ENCODE peak calls at places on chromosomes 12 and 14, in seven cellular contexts. One of them, this sample, is unnamed.

GRCh38 chr12:129788506-129788905 is 115.3 kb downstream of the TMEM132D start:
- DNase-seq in right lobe of liver: no peak
- DNase-seq in esophagus squamous epithelium: no peak
- DNase-seq in left ventricle myocardium inferior: no peak
- DNase-seq in PC-3: peak; percentile 63
- DNase-seq in mammary epithelial cell: no peak
- DNase-seq in stomach: no peak
- DNase-seq in this sample: no peak

GRCh38 chr12:109727039-109727723 is 13.6 kb downstream of the FAM222A start:
- DNase-seq in mammary epithelial cell: no peak
- DNase-seq in esophagus squamous epithelium: no peak
- DNase-seq in right lobe of liver: peak; percentile 52
- DNase-seq in left ventricle myocardium inferior: peak; percentile 25
- DNase-seq in stomach: peak; percentile 50
- DNase-seq in PC-3: no peak
- DNase-seq in this sample: peak; percentile 41

GRCh38 chr12:54292083-54292930 is 8.5 kb downstream of the NFE2 start:
- DNase-seq in stomach: no peak
- DNase-seq in left ventricle myocardium inferior: no peak
- DNase-seq in right lobe of liver: no peak
- DNase-seq in PC-3: no peak
- DNase-seq in esophagus squamous epithelium: no peak
- DNase-seq in mammary epithelial cell: no peak
- DNase-seq in this sample: no peak

GRCh38 chr12:2251485-2252179 is 198.8 kb downstream of the CACNA1C start:
- DNase-seq in esophagus squamous epithelium: no peak
- DNase-seq in mammary epithelial cell: no peak
- DNase-seq in left ventricle myocardium inferior: no peak
- DNase-seq in right lobe of liver: no peak
- DNase-seq in stomach: no peak
- DNase-seq in PC-3: no peak
- DNase-seq in this sample: no peak

GRCh38 chr12:22518067-22518719 is 26.1 kb downstream of the C2CD5 start:
- DNase-seq in right lobe of liver: peak; percentile 68
- DNase-seq in esophagus squamous epithelium: no peak
- DNase-seq in PC-3: peak; percentile 17
- DNase-seq in mammary epithelial cell: peak; percentile 78
- DNase-seq in left ventricle myocardium inferior: peak; percentile 23
- DNase-seq in stomach: peak; percentile 84
- DNase-seq in this sample: no peak

GRCh38 chr14:101361044-101361443 is 200.3 kb upstream of the DIO3 start:
- DNase-seq in left ventricle myocardium inferior: no peak
- DNase-seq in esophagus squamous epithelium: no peak
- DNase-seq in PC-3: no peak
- DNase-seq in stomach: no peak
- DNase-seq in right lobe of liver: no peak
- DNase-seq in mammary epithelial cell: no peak
- DNase-seq in this sample: no peak

GRCh38 chr14:90406384-90406798 is 9.6 kb downstream of the CALM1 start:
- DNase-seq in stomach: no peak
- DNase-seq in right lobe of liver: no peak
- DNase-seq in mammary epithelial cell: no peak
- DNase-seq in left ventricle myocardium inferior: no peak
- DNase-seq in esophagus squamous epithelium: no peak
- DNase-seq in PC-3: no peak
- DNase-seq in this sample: no peak

GRCh38 chr12:13536219-13536910 is 339.8 kb downstream of the EMP1 start:
- DNase-seq in right lobe of liver: no peak
- DNase-seq in left ventricle myocardium inferior: no peak
- DNase-seq in stomach: no peak
- DNase-seq in PC-3: no peak
- DNase-seq in esophagus squamous epithelium: no peak
- DNase-seq in mammary epithelial cell: no peak
- DNase-seq in this sample: no peak

GRCh38 chr14:69312608-69313007 is 52.6 kb downstream of the GALNT16 start:
- DNase-seq in esophagus squamous epithelium: no peak
- DNase-seq in stomach: no peak
- DNase-seq in left ventricle myocardium inferior: no peak
- DNase-seq in right lobe of liver: no peak
- DNase-seq in mammary epithelial cell: no peak
- DNase-seq in PC-3: no peak
- DNase-seq in this sample: no peak

GRCh38 chr12:129096968-129097367 is 243.7 kb downstream of the GLT1D1 start:
- DNase-seq in left ventricle myocardium inferior: no peak
- DNase-seq in right lobe of liver: no peak
- DNase-seq in mammary epithelial cell: no peak
- DNase-seq in PC-3: no peak
- DNase-seq in esophagus squamous epithelium: no peak
- DNase-seq in stomach: no peak
- DNase-seq in this sample: no peak

GRCh38 chr12:117468016-117468415 is 106.6 kb upstream of the NOS1 start:
- DNase-seq in right lobe of liver: no peak
- DNase-seq in esophagus squamous epithelium: no peak
- DNase-seq in PC-3: no peak
- DNase-seq in stomach: no peak
- DNase-seq in left ventricle myocardium inferior: no peak
- DNase-seq in mammary epithelial cell: no peak
- DNase-seq in this sample: no peak

GRCh38 chr12:117469883-117470483 is 108.6 kb upstream of the NOS1 start:
- DNase-seq in PC-3: no peak
- DNase-seq in esophagus squamous epithelium: no peak
- DNase-seq in right lobe of liver: no peak
- DNase-seq in stomach: no peak
- DNase-seq in left ventricle myocardium inferior: no peak
- DNase-seq in mammary epithelial cell: no peak
- DNase-seq in this sample: no peak

GRCh38 chr12:117472983-117473382 is 111.6 kb upstream of the NOS1 start:
- DNase-seq in stomach: no peak
- DNase-seq in mammary epithelial cell: no peak
- DNase-seq in left ventricle myocardium inferior: no peak
- DNase-seq in esophagus squamous epithelium: no peak
- DNase-seq in PC-3: peak; percentile 33
- DNase-seq in right lobe of liver: no peak
- DNase-seq in this sample: no peak

GRCh38 chr12:117473856-117474255 is 112.4 kb upstream of the NOS1 start:
- DNase-seq in left ventricle myocardium inferior: no peak
- DNase-seq in mammary epithelial cell: no peak
- DNase-seq in esophagus squamous epithelium: no peak
- DNase-seq in stomach: no peak
- DNase-seq in PC-3: no peak
- DNase-seq in right lobe of liver: no peak
- DNase-seq in this sample: no peak

GRCh38 chr12:117470804-117471203 is 109.4 kb upstream of the NOS1 start:
- DNase-seq in left ventricle myocardium inferior: no peak
- DNase-seq in stomach: no peak
- DNase-seq in right lobe of liver: no peak
- DNase-seq in esophagus squamous epithelium: no peak
- DNase-seq in PC-3: peak; percentile 46
- DNase-seq in mammary epithelial cell: no peak
- DNase-seq in this sample: no peak
- TF ChIP-seq CTCF in left ventricle myocardium inferior: peak; percentile 28
- TF ChIP-seq CTCF in stomach: no peak
- TF ChIP-seq CTCF in right lobe of liver: peak; percentile 17
- TF ChIP-seq CTCF in esophagus squamous epithelium: no peak
- TF ChIP-seq CTCF in PC-3: peak; percentile 79
- TF ChIP-seq CTCF in mammary epithelial cell: peak; percentile 25
- TF ChIP-seq CTCF in this sample: peak; percentile 32

GRCh38 chr12:132189378-132190011 is 45.2 kb downstream of the NOC4L start:
- DNase-seq in mammary epithelial cell: peak; percentile 88
- DNase-seq in PC-3: peak; percentile 97
- DNase-seq in stomach: peak; percentile 93
- DNase-seq in esophagus squamous epithelium: peak; percentile 37
- DNase-seq in left ventricle myocardium inferior: peak; percentile 92
- DNase-seq in right lobe of liver: peak; percentile 89
- DNase-seq in this sample: peak; percentile 96

GRCh38 chr12:132191715-132192553 is 47.7 kb downstream of the NOC4L start:
- DNase-seq in left ventricle myocardium inferior: no peak
- DNase-seq in PC-3: no peak
- DNase-seq in right lobe of liver: no peak
- DNase-seq in stomach: no peak
- DNase-seq in mammary epithelial cell: no peak
- DNase-seq in esophagus squamous epithelium: no peak
- DNase-seq in this sample: no peak

GRCh38 chr12:132190012-132190755 is 45.9 kb downstream of the NOC4L start:
- DNase-seq in PC-3: no peak
- DNase-seq in mammary epithelial cell: no peak
- DNase-seq in right lobe of liver: no peak
- DNase-seq in stomach: no peak
- DNase-seq in esophagus squamous epithelium: no peak
- DNase-seq in left ventricle myocardium inferior: no peak
- DNase-seq in this sample: no peak

GRCh38 chr12:132188451-132189298 is 44.4 kb downstream of the NOC4L start:
- DNase-seq in mammary epithelial cell: no peak
- DNase-seq in esophagus squamous epithelium: no peak
- DNase-seq in stomach: no peak
- DNase-seq in right lobe of liver: no peak
- DNase-seq in PC-3: no peak
- DNase-seq in left ventricle myocardium inferior: no peak
- DNase-seq in this sample: no peak

DNA sequence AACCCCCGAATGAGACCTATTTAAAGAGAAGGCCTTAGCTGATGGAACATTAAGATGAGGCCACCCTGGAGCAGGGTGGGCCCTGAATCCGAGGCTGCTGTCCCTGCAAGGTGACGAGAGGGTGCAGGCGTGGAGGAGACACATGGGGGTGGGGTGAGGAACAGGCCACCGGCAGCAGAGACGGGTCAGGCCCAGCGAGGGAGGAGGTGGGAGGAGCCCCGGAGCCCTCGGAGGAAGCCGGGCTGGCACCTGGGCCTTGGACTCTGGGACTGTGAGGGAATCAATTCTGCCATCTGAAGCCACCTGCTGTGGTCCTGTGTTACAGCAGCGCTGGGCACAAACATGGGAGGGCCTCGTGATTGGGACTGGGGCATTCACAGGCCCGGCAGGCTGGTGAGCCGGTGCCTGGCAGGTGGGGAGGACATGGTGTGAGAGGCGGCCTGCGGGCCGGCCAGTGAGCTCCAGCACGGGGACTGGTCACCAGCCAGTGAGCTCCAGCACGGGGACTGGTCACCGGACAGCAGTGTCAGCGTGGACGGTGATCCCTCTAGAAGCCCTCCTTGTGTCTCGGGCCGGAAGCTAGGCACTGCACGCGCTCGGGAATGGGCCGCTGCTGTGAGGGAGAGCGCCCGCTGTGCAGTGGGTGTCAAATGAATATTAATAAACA is 46.7 kb downstream of the NOC4L start:
- DNase-seq in esophagus squamous epithelium: no peak
- DNase-seq in right lobe of liver: no peak
- DNase-seq in stomach: no peak
- DNase-seq in mammary epithelial cell: no peak
- DNase-seq in left ventricle myocardium inferior: no peak
- DNase-seq in PC-3: no peak
- DNase-seq in this sample: no peak
- H3K27me3 ChIP-seq in esophagus squamous epithelium: no peaks in the 10 kb centered on the region
- H3K27me3 ChIP-seq in right lobe of liver: no peaks in the 10 kb centered on the region
- H3K27me3 ChIP-seq in stomach: no peaks in the 10 kb centered on the region
- H3K27me3 ChIP-seq in mammary epithelial cell: no peaks in the 10 kb centered on the region
- H3K27me3 ChIP-seq in left ventricle myocardium inferior: peaks cover 68% of the 10 kb centered on the region
- H3K27me3 ChIP-seq in PC-3: no peaks in the 10 kb centered on the region
- H3K27me3 ChIP-seq in this sample: peaks cover 4% of the 10 kb centered on the region

GRCh38 chr14:79831198-79831890 is 380.0 kb downstream of the DIO2 start:
- DNase-seq in mammary epithelial cell: no peak
- DNase-seq in esophagus squamous epithelium: no peak
- DNase-seq in right lobe of liver: no peak
- DNase-seq in stomach: no peak
- DNase-seq in left ventricle myocardium inferior: no peak
- DNase-seq in PC-3: no peak
- DNase-seq in this sample: no peak
- H3K27ac ChIP-seq in mammary epithelial cell: no peak overlapping the region
- H3K27ac ChIP-seq in esophagus squamous epithelium: no peak overlapping the region
- H3K27ac ChIP-seq in right lobe of liver: no peak overlapping the region
- H3K27ac ChIP-seq in stomach: no peak overlapping the region
- H3K27ac ChIP-seq in left ventricle myocardium inferior: no peak overlapping the region
- H3K27ac ChIP-seq in PC-3: no peak overlapping the region
- H3K27ac ChIP-seq in this sample: no peak overlapping the region

GRCh38 chr12:74415633-74416032 is 122.0 kb upstream of the ATXN7L3B start:
- DNase-seq in esophagus squamous epithelium: no peak
- DNase-seq in right lobe of liver: no peak
- DNase-seq in stomach: no peak
- DNase-seq in left ventricle myocardium inferior: no peak
- DNase-seq in mammary epithelial cell: peak; percentile 15
- DNase-seq in PC-3: peak; percentile 61
- DNase-seq in this sample: no peak
- TF ChIP-seq CTCF in esophagus squamous epithelium: no peak
- TF ChIP-seq CTCF in right lobe of liver: peak; percentile 54
- TF ChIP-seq CTCF in stomach: no peak
- TF ChIP-seq CTCF in left ventricle myocardium inferior: peak; percentile 50
- TF ChIP-seq CTCF in mammary epithelial cell: peak; percentile 45
- TF ChIP-seq CTCF in PC-3: peak; percentile 73
- TF ChIP-seq CTCF in this sample: peak; percentile 24